ENCODE peak calls at places on chromosomes 5 and 9, in eight cellular contexts. One of them, this sample, is unnamed.

GRCh38 chr9:79988126-79988525 is 416.4 kb downstream of the TLE4 start:
- DNase-seq in fibroblast of pulmonary artery: no peak
- DNase-seq in stimulated activated CD8-positive, alpha-beta memory T cell treated with anti-CD3 and anti-CD28 coated beads, Interleukin-15, amount 100 ng/mL, for 4 hours: no peak
- DNase-seq in neural crest cell: no peak
- DNase-seq in AG09309: no peak
- DNase-seq in CD4-positive, CD25-positive, alpha-beta regulatory T cell: no peak
- DNase-seq in stimulated activated CD4-positive, alpha-beta T cell treated with anti-CD3 and anti-CD28 coated beads, Interleukin-2, amount 100 ng/mL, for 48 hours: no peak
- DNase-seq in activated naive CD4-positive, alpha-beta T cell: no peak
- DNase-seq in this sample: no peak

GRCh38 chr5:33824516-33825195 is 67.1 kb downstream of the ADAMTS12 start:
- DNase-seq in fibroblast of pulmonary artery: peak; percentile 76
- DNase-seq in stimulated activated CD8-positive, alpha-beta memory T cell treated with anti-CD3 and anti-CD28 coated beads, Interleukin-15, amount 100 ng/mL, for 4 hours: no peak
- DNase-seq in neural crest cell: no peak
- DNase-seq in AG09309: peak; percentile 88
- DNase-seq in CD4-positive, CD25-positive, alpha-beta regulatory T cell: no peak
- DNase-seq in stimulated activated CD4-positive, alpha-beta T cell treated with anti-CD3 and anti-CD28 coated beads, Interleukin-2, amount 100 ng/mL, for 48 hours: no peak
- DNase-seq in activated naive CD4-positive, alpha-beta T cell: no peak
- DNase-seq in this sample: no peak

GRCh38 chr5:119860463-119860862 is 231.1 kb downstream of the FAM170A start:
- DNase-seq in fibroblast of pulmonary artery: no peak
- DNase-seq in stimulated activated CD8-positive, alpha-beta memory T cell treated with anti-CD3 and anti-CD28 coated beads, Interleukin-15, amount 100 ng/mL, for 4 hours: no peak
- DNase-seq in neural crest cell: no peak
- DNase-seq in AG09309: no peak
- DNase-seq in CD4-positive, CD25-positive, alpha-beta regulatory T cell: no peak
- DNase-seq in stimulated activated CD4-positive, alpha-beta T cell treated with anti-CD3 and anti-CD28 coated beads, Interleukin-2, amount 100 ng/mL, for 48 hours: no peak
- DNase-seq in activated naive CD4-positive, alpha-beta T cell: no peak
- DNase-seq in this sample: no peak

GRCh38 chr9:91186311-91187101 is 175.2 kb downstream of the AUH start:
- DNase-seq in fibroblast of pulmonary artery: no peak
- DNase-seq in stimulated activated CD8-positive, alpha-beta memory T cell treated with anti-CD3 and anti-CD28 coated beads, Interleukin-15, amount 100 ng/mL, for 4 hours: no peak
- DNase-seq in neural crest cell: no peak
- DNase-seq in AG09309: no peak
- DNase-seq in CD4-positive, CD25-positive, alpha-beta regulatory T cell: no peak
- DNase-seq in stimulated activated CD4-positive, alpha-beta T cell treated with anti-CD3 and anti-CD28 coated beads, Interleukin-2, amount 100 ng/mL, for 48 hours: no peak
- DNase-seq in activated naive CD4-positive, alpha-beta T cell: no peak
- DNase-seq in this sample: no peak

GRCh38 chr9:126233175-126233574 is 93.5 kb upstream of the MVB12B start:
- DNase-seq in fibroblast of pulmonary artery: no peak
- DNase-seq in stimulated activated CD8-positive, alpha-beta memory T cell treated with anti-CD3 and anti-CD28 coated beads, Interleukin-15, amount 100 ng/mL, for 4 hours: no peak
- DNase-seq in neural crest cell: no peak
- DNase-seq in AG09309: no peak
- DNase-seq in CD4-positive, CD25-positive, alpha-beta regulatory T cell: no peak
- DNase-seq in stimulated activated CD4-positive, alpha-beta T cell treated with anti-CD3 and anti-CD28 coated beads, Interleukin-2, amount 100 ng/mL, for 48 hours: no peak
- DNase-seq in activated naive CD4-positive, alpha-beta T cell: no peak
- DNase-seq in this sample: no peak

GRCh38 chr9:125932012-125932411 is 184.8 kb downstream of the PBX3 start:
- DNase-seq in fibroblast of pulmonary artery: peak; percentile 97
- DNase-seq in stimulated activated CD8-positive, alpha-beta memory T cell treated with anti-CD3 and anti-CD28 coated beads, Interleukin-15, amount 100 ng/mL, for 4 hours: no peak
- DNase-seq in neural crest cell: no peak
- DNase-seq in AG09309: peak; percentile 98
- DNase-seq in CD4-positive, CD25-positive, alpha-beta regulatory T cell: no peak
- DNase-seq in stimulated activated CD4-positive, alpha-beta T cell treated with anti-CD3 and anti-CD28 coated beads, Interleukin-2, amount 100 ng/mL, for 48 hours: no peak
- DNase-seq in activated naive CD4-positive, alpha-beta T cell: no peak
- DNase-seq in this sample: peak; percentile 86

GRCh38 chr9:113842086-113842485 is 34.0 kb upstream of the ZNF618 start:
- DNase-seq in fibroblast of pulmonary artery: no peak
- DNase-seq in stimulated activated CD8-positive, alpha-beta memory T cell treated with anti-CD3 and anti-CD28 coated beads, Interleukin-15, amount 100 ng/mL, for 4 hours: no peak
- DNase-seq in neural crest cell: no peak
- DNase-seq in AG09309: no peak
- DNase-seq in CD4-positive, CD25-positive, alpha-beta regulatory T cell: no peak
- DNase-seq in stimulated activated CD4-positive, alpha-beta T cell treated with anti-CD3 and anti-CD28 coated beads, Interleukin-2, amount 100 ng/mL, for 48 hours: no peak
- DNase-seq in activated naive CD4-positive, alpha-beta T cell: no peak
- DNase-seq in this sample: no peak

GRCh38 chr9:135329571-135330306 is 149.8 kb upstream of the PPP1R26 start:
- DNase-seq in fibroblast of pulmonary artery: no peak
- DNase-seq in stimulated activated CD8-positive, alpha-beta memory T cell treated with anti-CD3 and anti-CD28 coated beads, Interleukin-15, amount 100 ng/mL, for 4 hours: no peak
- DNase-seq in neural crest cell: no peak
- DNase-seq in AG09309: no peak
- DNase-seq in CD4-positive, CD25-positive, alpha-beta regulatory T cell: no peak
- DNase-seq in stimulated activated CD4-positive, alpha-beta T cell treated with anti-CD3 and anti-CD28 coated beads, Interleukin-2, amount 100 ng/mL, for 48 hours: no peak
- DNase-seq in activated naive CD4-positive, alpha-beta T cell: no peak
- DNase-seq in this sample: no peak

GRCh38 chr9:10566853-10567252 is 45.9 kb downstream of the PTPRD start:
- DNase-seq in fibroblast of pulmonary artery: no peak
- DNase-seq in stimulated activated CD8-positive, alpha-beta memory T cell treated with anti-CD3 and anti-CD28 coated beads, Interleukin-15, amount 100 ng/mL, for 4 hours: no peak
- DNase-seq in neural crest cell: no peak
- DNase-seq in AG09309: no peak
- DNase-seq in CD4-positive, CD25-positive, alpha-beta regulatory T cell: no peak
- DNase-seq in stimulated activated CD4-positive, alpha-beta T cell treated with anti-CD3 and anti-CD28 coated beads, Interleukin-2, amount 100 ng/mL, for 48 hours: no peak
- DNase-seq in activated naive CD4-positive, alpha-beta T cell: no peak
- DNase-seq in this sample: no peak

GRCh38 chr5:41410307-41410706 is 100.1 kb downstream of the PLCXD3 start:
- DNase-seq in fibroblast of pulmonary artery: peak; percentile 33
- DNase-seq in stimulated activated CD8-positive, alpha-beta memory T cell treated with anti-CD3 and anti-CD28 coated beads, Interleukin-15, amount 100 ng/mL, for 4 hours: no peak
- DNase-seq in neural crest cell: no peak
- DNase-seq in AG09309: no peak
- DNase-seq in CD4-positive, CD25-positive, alpha-beta regulatory T cell: no peak
- DNase-seq in stimulated activated CD4-positive, alpha-beta T cell treated with anti-CD3 and anti-CD28 coated beads, Interleukin-2, amount 100 ng/mL, for 48 hours: no peak
- DNase-seq in activated naive CD4-positive, alpha-beta T cell: no peak
- DNase-seq in this sample: no peak

GRCh38 chr5:38757451-38758245 is 88.2 kb upstream of the OSMR start:
- DNase-seq in fibroblast of pulmonary artery: peak; percentile 30
- DNase-seq in stimulated activated CD8-positive, alpha-beta memory T cell treated with anti-CD3 and anti-CD28 coated beads, Interleukin-15, amount 100 ng/mL, for 4 hours: no peak
- DNase-seq in neural crest cell: no peak
- DNase-seq in AG09309: no peak
- DNase-seq in CD4-positive, CD25-positive, alpha-beta regulatory T cell: no peak
- DNase-seq in stimulated activated CD4-positive, alpha-beta T cell treated with anti-CD3 and anti-CD28 coated beads, Interleukin-2, amount 100 ng/mL, for 48 hours: no peak
- DNase-seq in activated naive CD4-positive, alpha-beta T cell: no peak
- DNase-seq in this sample: no peak

GRCh38 chr5:73985145-73985544 is 359.1 kb downstream of the ARHGEF28 start:
- DNase-seq in fibroblast of pulmonary artery: peak; percentile 75
- DNase-seq in stimulated activated CD8-positive, alpha-beta memory T cell treated with anti-CD3 and anti-CD28 coated beads, Interleukin-15, amount 100 ng/mL, for 4 hours: no peak
- DNase-seq in neural crest cell: no peak
- DNase-seq in AG09309: no peak
- DNase-seq in CD4-positive, CD25-positive, alpha-beta regulatory T cell: no peak
- DNase-seq in stimulated activated CD4-positive, alpha-beta T cell treated with anti-CD3 and anti-CD28 coated beads, Interleukin-2, amount 100 ng/mL, for 48 hours: no peak
- DNase-seq in activated naive CD4-positive, alpha-beta T cell: no peak
- DNase-seq in this sample: no peak

This sample was measured in epithelial cell of prostate.